ENCODE peak calls at places on chromosomes 16 and 17, in nine cellular contexts. One of them, this sample, is unnamed.

GRCh38 chr16:53369921-53370320 is 64.3 kb upstream of the RBL2 start:
- DNase-seq in neuronal stem cell: no peak
- DNase-seq in OCI-LY7: no peak
- DNase-seq in endothelial cell of umbilical vein: no peak
- DNase-seq in PC-9: peak
- DNase-seq in astrocyte: no peak
- DNase-seq in IMR-90: peak
- DNase-seq in neural progenitor cell: no peak
- DNase-seq in HCT116: no peak
- DNase-seq in this sample: peak

GRCh38 chr17:4566785-4567184 is 6.4 kb upstream of the GGT6 start:
- DNase-seq in PC-9: peak
- DNase-seq in HCT116: peak
- DNase-seq in astrocyte: peak
- DNase-seq in neuronal stem cell: peak
- DNase-seq in IMR-90: peak
- DNase-seq in endothelial cell of umbilical vein: peak
- DNase-seq in OCI-LY7: peak
- DNase-seq in neural progenitor cell: peak
- DNase-seq in this sample: peak

GRCh38 chr16:26993511-26993910 is 73.2 kb upstream of the C16orf82 start:
- DNase-seq in neuronal stem cell: no peak
- DNase-seq in endothelial cell of umbilical vein: no peak
- DNase-seq in IMR-90: no peak
- DNase-seq in astrocyte: no peak
- DNase-seq in neural progenitor cell: no peak
- DNase-seq in PC-9: peak
- DNase-seq in HCT116: no peak
- DNase-seq in OCI-LY7: no peak
- DNase-seq in this sample: no peak

GRCh38 chr16:2468725-2469398 is 2.2 kb upstream of the NTN3 start:
- DNase-seq in astrocyte: no peak
- DNase-seq in endothelial cell of umbilical vein: no peak
- DNase-seq in neuronal stem cell: no peak
- DNase-seq in PC-9: no peak
- DNase-seq in neural progenitor cell: peak
- DNase-seq in HCT116: no peak
- DNase-seq in OCI-LY7: peak
- DNase-seq in IMR-90: no peak
- DNase-seq in this sample: peak

GRCh38 chr16:65312071-65312470 is 190.2 kb upstream of the CDH11 start:
- DNase-seq in astrocyte: peak
- DNase-seq in IMR-90: peak
- DNase-seq in neural progenitor cell: no peak
- DNase-seq in endothelial cell of umbilical vein: peak
- DNase-seq in neuronal stem cell: no peak
- DNase-seq in HCT116: no peak
- DNase-seq in OCI-LY7: no peak
- DNase-seq in PC-9: no peak
- DNase-seq in this sample: no peak

GRCh38 chr17:79798296-79799173 is 1.7 kb upstream of the CBX8 start:
- DNase-seq in HCT116: no peak
- DNase-seq in endothelial cell of umbilical vein: no peak
- DNase-seq in neuronal stem cell: no peak
- DNase-seq in astrocyte: no peak
- DNase-seq in OCI-LY7: no peak
- DNase-seq in neural progenitor cell: peak
- DNase-seq in PC-9: no peak
- DNase-seq in IMR-90: no peak
- DNase-seq in this sample: no peak

GRCh38 chr17:38889745-38890409 is 20.0 kb downstream of the LASP1 start:
- DNase-seq in HCT116: no peak
- DNase-seq in neural progenitor cell: no peak
- DNase-seq in IMR-90: no peak
- DNase-seq in endothelial cell of umbilical vein: no peak
- DNase-seq in neuronal stem cell: no peak
- DNase-seq in PC-9: no peak
- DNase-seq in astrocyte: no peak
- DNase-seq in OCI-LY7: no peak
- DNase-seq in this sample: peak

GRCh38 chr17:69597898-69598692 is 183.6 kb downstream of the MAP2K6 start:
- DNase-seq in PC-9: peak
- DNase-seq in HCT116: no peak
- DNase-seq in neural progenitor cell: no peak
- DNase-seq in astrocyte: peak
- DNase-seq in OCI-LY7: no peak
- DNase-seq in IMR-90: peak
- DNase-seq in neuronal stem cell: no peak
- DNase-seq in endothelial cell of umbilical vein: peak
- DNase-seq in this sample: no peak

GRCh38 chr17:19002805-19003542 is 1.6 kb downstream of the FAM83G start:
- DNase-seq in PC-9: no peak
- DNase-seq in OCI-LY7: no peak
- DNase-seq in endothelial cell of umbilical vein: no peak
- DNase-seq in neuronal stem cell: no peak
- DNase-seq in astrocyte: peak
- DNase-seq in neural progenitor cell: peak
- DNase-seq in IMR-90: peak
- DNase-seq in HCT116: no peak
- DNase-seq in this sample: peak

GRCh38 chr16:49268667-49269066 is 13.0 kb downstream of the CBLN1 start:
- DNase-seq in PC-9: no peak
- DNase-seq in IMR-90: no peak
- DNase-seq in OCI-LY7: no peak
- DNase-seq in astrocyte: no peak
- DNase-seq in HCT116: no peak
- DNase-seq in neuronal stem cell: no peak
- DNase-seq in neural progenitor cell: no peak
- DNase-seq in endothelial cell of umbilical vein: no peak
- DNase-seq in this sample: no peak

GRCh38 chr17:33964344-33964979 is 290.6 kb upstream of the CCL2 start:
- DNase-seq in PC-9: no peak
- DNase-seq in HCT116: no peak
- DNase-seq in OCI-LY7: peak
- DNase-seq in astrocyte: no peak
- DNase-seq in neural progenitor cell: no peak
- DNase-seq in neuronal stem cell: no peak
- DNase-seq in IMR-90: no peak
- DNase-seq in endothelial cell of umbilical vein: no peak
- DNase-seq in this sample: no peak

GRCh38 chr17:38693700-38694329 is 11.3 kb upstream of the MLLT6 start:
- DNase-seq in OCI-LY7: no peak
- DNase-seq in PC-9: no peak
- DNase-seq in neuronal stem cell: no peak
- DNase-seq in IMR-90: peak
- DNase-seq in HCT116: no peak
- DNase-seq in endothelial cell of umbilical vein: no peak
- DNase-seq in neural progenitor cell: no peak
- DNase-seq in astrocyte: peak
- DNase-seq in this sample: peak

GRCh38 chr17:45294506-45294905 is 22.3 kb downstream of the MAP3K14 start:
- DNase-seq in OCI-LY7: no peak
- DNase-seq in neuronal stem cell: no peak
- DNase-seq in endothelial cell of umbilical vein: peak
- DNase-seq in astrocyte: peak
- DNase-seq in IMR-90: peak
- DNase-seq in neural progenitor cell: no peak
- DNase-seq in HCT116: no peak
- DNase-seq in PC-9: peak
- DNase-seq in this sample: peak

GRCh38 chr17:60743282-60743681 is 65.6 kb downstream of the BCAS3 start:
- DNase-seq in OCI-LY7: no peak
- DNase-seq in astrocyte: no peak
- DNase-seq in neural progenitor cell: no peak
- DNase-seq in PC-9: no peak
- DNase-seq in HCT116: no peak
- DNase-seq in endothelial cell of umbilical vein: no peak
- DNase-seq in IMR-90: no peak
- DNase-seq in neuronal stem cell: no peak
- DNase-seq in this sample: no peak

GRCh38 chr16:71796501-71796900 is 12.1 kb downstream of the AP1G1 start:
- DNase-seq in HCT116: no peak
- DNase-seq in neuronal stem cell: no peak
- DNase-seq in IMR-90: no peak
- DNase-seq in PC-9: no peak
- DNase-seq in OCI-LY7: no peak
- DNase-seq in astrocyte: peak
- DNase-seq in endothelial cell of umbilical vein: no peak
- DNase-seq in neural progenitor cell: no peak
- DNase-seq in this sample: no peak

GRCh38 chr17:81390436-81391214 is 4.6 kb upstream of the BAHCC1 start:
- DNase-seq in PC-9: no peak
- DNase-seq in endothelial cell of umbilical vein: no peak
- DNase-seq in OCI-LY7: no peak
- DNase-seq in IMR-90: no peak
- DNase-seq in HCT116: no peak
- DNase-seq in neuronal stem cell: no peak
- DNase-seq in neural progenitor cell: no peak
- DNase-seq in astrocyte: no peak
- DNase-seq in this sample: no peak

GRCh38 chr16:53507464-53508180 is 4.6 kb upstream of the AKTIP start:
- DNase-seq in neural progenitor cell: no peak
- DNase-seq in astrocyte: no peak
- DNase-seq in IMR-90: no peak
- DNase-seq in endothelial cell of umbilical vein: no peak
- DNase-seq in HCT116: no peak
- DNase-seq in PC-9: no peak
- DNase-seq in OCI-LY7: no peak
- DNase-seq in neuronal stem cell: no peak
- DNase-seq in this sample: no peak

DNA sequence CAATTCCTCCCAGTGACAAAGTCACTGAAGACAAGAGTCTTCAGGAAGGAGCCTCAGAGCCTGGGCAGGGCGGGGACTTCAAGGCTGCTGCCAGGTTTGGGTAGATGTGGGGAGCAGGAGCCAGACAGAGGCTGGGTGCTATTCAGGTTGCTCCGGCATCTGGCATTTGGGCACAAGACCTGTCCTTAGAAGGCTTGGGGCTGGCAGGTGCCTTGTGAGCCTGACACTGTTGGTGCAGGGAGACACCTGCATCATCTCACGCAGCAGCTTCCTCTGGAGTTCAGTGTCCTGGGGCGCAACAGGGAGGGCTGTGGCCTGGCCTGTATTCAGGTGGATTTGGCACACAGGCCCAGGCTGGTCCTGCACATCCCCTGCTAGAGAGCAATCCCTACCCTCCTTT is 65.0 kb downstream of the MPRIP start:
- DNase-seq in PC-9: no peak
- DNase-seq in astrocyte: no peak
- DNase-seq in OCI-LY7: no peak
- DNase-seq in endothelial cell of umbilical vein: no peak
- DNase-seq in HCT116: no peak
- DNase-seq in IMR-90: no peak
- DNase-seq in neural progenitor cell: no peak
- DNase-seq in neuronal stem cell: no peak
- DNase-seq in this sample: no peak
- H2AFZ ChIP-seq in PC-9: no peak
- H2AFZ ChIP-seq in astrocyte: no peak
- H2AFZ ChIP-seq in OCI-LY7: no peak
- H2AFZ ChIP-seq in endothelial cell of umbilical vein: no peak
- H2AFZ ChIP-seq in HCT116: no peak
- H2AFZ ChIP-seq in IMR-90: no peak
- H2AFZ ChIP-seq in neural progenitor cell: no peak
- H2AFZ ChIP-seq in neuronal stem cell: no peak
- H2AFZ ChIP-seq in this sample: no peak

DNA sequence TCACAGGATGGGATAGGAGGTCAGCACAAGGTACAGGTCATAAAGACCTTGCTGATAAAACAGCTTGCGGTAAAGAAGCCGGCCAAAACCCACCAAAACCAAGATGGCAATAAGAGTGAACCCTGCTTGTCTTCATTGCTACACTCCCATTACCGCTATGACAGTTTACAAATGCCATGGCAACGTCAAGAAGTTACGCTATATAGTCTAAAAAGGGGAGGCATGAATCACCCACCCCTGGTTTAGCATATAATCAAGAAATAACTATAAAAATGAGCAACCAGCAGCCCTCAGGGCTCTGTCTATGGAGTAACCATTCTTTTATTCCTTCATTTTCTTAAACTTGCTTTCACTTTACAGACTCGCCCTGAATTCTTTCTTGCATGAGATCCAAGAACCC is 1.1 kb upstream of the HSBP1 start:
- DNase-seq in astrocyte: no peak
- DNase-seq in OCI-LY7: no peak
- DNase-seq in endothelial cell of umbilical vein: no peak
- DNase-seq in HCT116: no peak
- DNase-seq in IMR-90: no peak
- DNase-seq in PC-9: no peak
- DNase-seq in neural progenitor cell: no peak
- DNase-seq in neuronal stem cell: no peak
- DNase-seq in this sample: no peak
- H2AFZ ChIP-seq in astrocyte: no peak
- H2AFZ ChIP-seq in OCI-LY7: peak
- H2AFZ ChIP-seq in endothelial cell of umbilical vein: no peak
- H2AFZ ChIP-seq in HCT116: no peak
- H2AFZ ChIP-seq in IMR-90: no peak
- H2AFZ ChIP-seq in PC-9: no peak
- H2AFZ ChIP-seq in neural progenitor cell: no peak
- H2AFZ ChIP-seq in neuronal stem cell: no peak
- H2AFZ ChIP-seq in this sample: no peak

GRCh38 chr16:79698341-79698753 is 97.8 kb upstream of the MAF start:
- DNase-seq in OCI-LY7: no peak
- DNase-seq in endothelial cell of umbilical vein: no peak
- DNase-seq in PC-9: no peak
- DNase-seq in neural progenitor cell: no peak
- DNase-seq in IMR-90: peak
- DNase-seq in neuronal stem cell: no peak
- DNase-seq in HCT116: no peak
- DNase-seq in astrocyte: peak
- DNase-seq in this sample: no peak
- H2AFZ ChIP-seq in OCI-LY7: no peak
- H2AFZ ChIP-seq in endothelial cell of umbilical vein: no peak
- H2AFZ ChIP-seq in PC-9: no peak
- H2AFZ ChIP-seq in neural progenitor cell: no peak
- H2AFZ ChIP-seq in IMR-90: no peak
- H2AFZ ChIP-seq in neuronal stem cell: no peak
- H2AFZ ChIP-seq in HCT116: no peak
- H2AFZ ChIP-seq in astrocyte: no peak
- H2AFZ ChIP-seq in this sample: no peak

GRCh38 chr16:67326115-67326471 is 448 bp downstream of the KCTD19 start:
- DNase-seq in neuronal stem cell: no peak
- DNase-seq in endothelial cell of umbilical vein: no peak
- DNase-seq in astrocyte: no peak
- DNase-seq in PC-9: no peak
- DNase-seq in IMR-90: no peak
- DNase-seq in OCI-LY7: no peak
- DNase-seq in neural progenitor cell: no peak
- DNase-seq in HCT116: no peak
- DNase-seq in this sample: peak
- H2AFZ ChIP-seq in neuronal stem cell: peak
- H2AFZ ChIP-seq in endothelial cell of umbilical vein: peak
- H2AFZ ChIP-seq in astrocyte: peak
- H2AFZ ChIP-seq in PC-9: no peak
- H2AFZ ChIP-seq in IMR-90: peak
- H2AFZ ChIP-seq in OCI-LY7: no peak
- H2AFZ ChIP-seq in neural progenitor cell: peak
- H2AFZ ChIP-seq in HCT116: no peak
- H2AFZ ChIP-seq in this sample: peak

This sample was measured in osteoblast.